ENCODE peak calls at places on chromosome 15, in eight cellular contexts. L is left ventricle myocardium inferior, P is AG09309, J is lower leg skin, W is WERI-Rb-1, Y is PC-9, D is foreskin fibroblast, X is heart left ventricle. U is an unnamed sample.

GRCh38 chr15:95559875-95560394 is 770.6 kb upstream of the NR2F2 start:
- DNase-seq in L (no peak), P (peak), J (peak), W (no peak), Y (peak), D (peak), X (no peak), U (peak)

GRCh38 chr15:62212746-62213145 is 47.7 kb upstream of the C2CD4B start:
- DNase-seq in L (no peak), P (no peak), J (no peak), W (no peak), Y (no peak), D (no peak), X (no peak), U (no peak)

GRCh38 chr15:66863382-66864085 is 161.5 kb downstream of the SMAD6 start:
- DNase-seq in L (no peak), P (no peak), J (no peak), W (no peak), Y (no peak), D (no peak), X (peak), U (no peak)

GRCh38 chr15:34353627-34354026 is 10.5 kb downstream of the NUTM1 start:
- DNase-seq in L (no peak), P (no peak), J (no peak), W (no peak), Y (no peak), D (no peak), X (no peak), U (no peak)

GRCh38 chr15:100703032-100703578 is 100.7 kb downstream of the ASB7 start:
- DNase-seq in L (no peak), P (no peak), J (no peak), W (no peak), Y (no peak), D (peak), X (no peak), U (peak)

GRCh38 chr15:65460948-65461347 is 38.2 kb upstream of the IGDCC4 start:
- DNase-seq in L (no peak), P (no peak), J (no peak), W (no peak), Y (no peak), D (peak), X (no peak), U (peak)

GRCh38 chr15:67135494-67135893 is 70.1 kb downstream of the SMAD3 start:
- DNase-seq in L (no peak), P (no peak), J (no peak), W (no peak), Y (no peak), D (peak), X (no peak), U (peak)

GRCh38 chr15:45291822-45292582 is 40.0 kb downstream of the SLC28A2 start:
- DNase-seq in L (no peak), P (no peak), J (no peak), W (no peak), Y (no peak), D (no peak), X (no peak), U (no peak)

GRCh38 chr15:58247803-58248503 is 109.8 kb downstream of the AQP9 start:
- DNase-seq in L (peak), P (no peak), J (peak), W (no peak), Y (no peak), D (no peak), X (peak), U (peak)

GRCh38 chr15:57684491-57685184 is 21.9 kb upstream of the POLR2M start:
- DNase-seq in L (no peak), P (no peak), J (no peak), W (no peak), Y (no peak), D (no peak), X (no peak), U (no peak)

DNA sequence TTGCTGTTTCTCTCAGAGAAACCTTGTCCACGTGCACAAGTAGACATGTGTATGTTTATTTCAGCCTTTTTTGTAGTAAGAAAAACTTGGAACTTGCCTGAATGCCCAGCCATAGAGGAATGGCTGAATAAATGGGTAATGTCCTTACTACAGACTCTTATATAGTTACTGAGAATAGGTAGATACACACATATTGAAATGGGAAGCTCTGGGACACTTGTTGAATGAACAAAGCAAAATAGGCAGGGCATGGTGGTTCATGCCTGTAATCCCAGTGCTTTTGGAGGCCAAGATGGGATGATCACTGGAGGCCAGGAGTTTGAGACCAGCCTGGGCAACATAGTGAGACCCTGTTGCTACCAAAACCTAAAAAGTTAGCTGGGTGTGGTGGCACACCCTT is 1.7 kb downstream of the UNC45A start:
- DNase-seq in L (no peak), P (no peak), J (no peak), W (no peak), Y (no peak), D (no peak), X (no peak), U (no peak)
- H3K4me3 ChIP-seq in L (peak), P (no peak), J (no peak), W (no peak), Y (no peak), D (no peak), X (no peak), U (no peak)

GRCh38 chr15:70257047-70257446 is 159.3 kb upstream of the TLE3 start:
- DNase-seq in L (no peak), P (no peak), J (no peak), W (no peak), Y (no peak), D (no peak), X (no peak), U (no peak)
- TF ChIP-seq CTCF in L (no peak), P (no peak), J (no peak), W (no peak), Y (no peak), D (no peak), X (no peak), U (no peak)

GRCh38 chr15:74136584-74137543 is 6.5 kb downstream of the ISLR2 start:
- DNase-seq in L (no peak), P (no peak), J (no peak), W (no peak), Y (no peak), D (no peak), X (peak), U (peak)
- H3K4me3 ChIP-seq in L (peak), P (peak), J (no peak), W (peak), Y (peak), D (peak), X (peak), U (peak)

DNA sequence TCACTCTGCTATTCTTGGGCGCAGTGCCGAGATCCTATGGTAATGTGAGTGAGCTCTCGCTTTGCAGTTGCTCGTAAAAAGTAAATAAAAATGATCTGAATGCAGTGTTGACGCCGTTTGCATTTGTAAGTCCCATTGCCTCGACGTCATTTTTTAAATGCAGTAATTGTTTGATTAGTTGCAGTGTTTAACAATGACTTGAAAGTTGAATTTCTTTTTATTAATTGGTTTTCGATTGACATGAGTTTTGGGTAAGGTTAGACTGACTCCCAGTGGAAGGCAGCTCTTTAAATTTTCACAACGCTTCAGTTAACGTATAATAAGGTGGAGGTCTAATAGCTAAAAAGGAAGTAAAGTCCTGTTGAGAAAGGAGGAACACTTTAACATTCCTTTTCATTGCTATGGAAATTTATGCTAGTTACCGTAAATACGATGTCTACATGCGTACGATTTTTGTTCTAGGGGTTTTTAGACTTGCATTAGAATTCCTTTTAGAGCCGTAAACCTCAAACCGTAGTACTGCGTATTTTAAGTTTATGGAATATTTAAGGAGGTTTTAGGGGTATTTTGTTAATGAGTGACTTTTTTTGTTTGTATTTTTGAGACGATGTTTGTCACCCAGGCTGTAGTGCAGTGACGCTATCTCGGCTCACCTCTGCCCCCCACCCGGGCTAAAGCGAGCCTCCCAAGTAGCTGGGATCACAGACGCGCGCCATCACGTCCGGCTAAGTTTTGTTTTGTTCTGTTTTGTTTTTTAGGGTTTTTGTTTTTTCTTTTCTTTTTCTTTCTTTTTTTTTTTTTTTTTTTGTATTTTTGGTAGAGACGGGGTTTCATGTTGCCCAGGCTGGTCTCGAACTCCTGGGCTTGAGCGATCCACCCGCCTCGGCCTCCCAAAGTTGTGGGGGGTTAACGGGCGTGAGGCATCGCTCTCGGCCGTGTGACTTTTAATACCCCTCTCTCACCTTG is 1.4 kb downstream of the MORF4L1 start:
- DNase-seq in L (no peak), P (no peak), J (no peak), W (no peak), Y (no peak), D (peak), X (no peak), U (peak)
- TF ChIP-seq CTCF in L (no peak), P (no peak), J (no peak), W (no peak), Y (peak), D (no peak), X (no peak), U (no peak)

U was measured in AG10803.